ENCODE peak calls at places on chromosomes 13 and 19, in seven cellular contexts. One of them, this sample, is unnamed.

GRCh38 chr19:18271433-18271841 is 2.8 kb downstream of the IQCN start:
- DNase-seq in CD8-positive, alpha-beta T cell: no peak
- DNase-seq in stimulated activated CD4-positive, alpha-beta T cell treated with anti-CD3 and anti-CD28 coated beads, Interleukin-4, amount 100 ng/mL, for 1 hour: no peak
- DNase-seq in heart right ventricle: no peak
- DNase-seq in astrocyte: no peak
- DNase-seq in nucleus accumbens: no peak
- DNase-seq in fibroblast of pulmonary artery: no peak
- DNase-seq in this sample: no peak

GRCh38 chr19:48147597-48148175 is 22.5 kb downstream of the LIG1 start:
- DNase-seq in CD8-positive, alpha-beta T cell: no peak
- DNase-seq in stimulated activated CD4-positive, alpha-beta T cell treated with anti-CD3 and anti-CD28 coated beads, Interleukin-4, amount 100 ng/mL, for 1 hour: no peak
- DNase-seq in heart right ventricle: no peak
- DNase-seq in astrocyte: no peak
- DNase-seq in nucleus accumbens: peak
- DNase-seq in fibroblast of pulmonary artery: no peak
- DNase-seq in this sample: no peak

GRCh38 chr13:92657565-92657964 is 569.0 kb upstream of the GPC6 start:
- DNase-seq in CD8-positive, alpha-beta T cell: no peak
- DNase-seq in stimulated activated CD4-positive, alpha-beta T cell treated with anti-CD3 and anti-CD28 coated beads, Interleukin-4, amount 100 ng/mL, for 1 hour: no peak
- DNase-seq in heart right ventricle: no peak
- DNase-seq in astrocyte: peak
- DNase-seq in nucleus accumbens: no peak
- DNase-seq in fibroblast of pulmonary artery: peak
- DNase-seq in this sample: no peak

GRCh38 chr19:17654993-17655392 is 33.2 kb downstream of the UNC13A start:
- DNase-seq in CD8-positive, alpha-beta T cell: no peak
- DNase-seq in stimulated activated CD4-positive, alpha-beta T cell treated with anti-CD3 and anti-CD28 coated beads, Interleukin-4, amount 100 ng/mL, for 1 hour: no peak
- DNase-seq in heart right ventricle: no peak
- DNase-seq in astrocyte: no peak
- DNase-seq in nucleus accumbens: no peak
- DNase-seq in fibroblast of pulmonary artery: no peak
- DNase-seq in this sample: no peak

GRCh38 chr13:34721631-34722144 is 220.4 kb upstream of the NBEA start:
- DNase-seq in CD8-positive, alpha-beta T cell: no peak
- DNase-seq in stimulated activated CD4-positive, alpha-beta T cell treated with anti-CD3 and anti-CD28 coated beads, Interleukin-4, amount 100 ng/mL, for 1 hour: no peak
- DNase-seq in heart right ventricle: no peak
- DNase-seq in astrocyte: no peak
- DNase-seq in nucleus accumbens: no peak
- DNase-seq in fibroblast of pulmonary artery: no peak
- DNase-seq in this sample: no peak

GRCh38 chr13:30711375-30711774 is 24.0 kb upstream of the ALOX5AP start:
- DNase-seq in CD8-positive, alpha-beta T cell: no peak
- DNase-seq in stimulated activated CD4-positive, alpha-beta T cell treated with anti-CD3 and anti-CD28 coated beads, Interleukin-4, amount 100 ng/mL, for 1 hour: no peak
- DNase-seq in heart right ventricle: no peak
- DNase-seq in astrocyte: peak
- DNase-seq in nucleus accumbens: no peak
- DNase-seq in fibroblast of pulmonary artery: peak
- DNase-seq in this sample: no peak

GRCh38 chr13:43848250-43848649 is 31.3 kb downstream of the CCDC122 start:
- DNase-seq in CD8-positive, alpha-beta T cell: no peak
- DNase-seq in stimulated activated CD4-positive, alpha-beta T cell treated with anti-CD3 and anti-CD28 coated beads, Interleukin-4, amount 100 ng/mL, for 1 hour: no peak
- DNase-seq in heart right ventricle: no peak
- DNase-seq in astrocyte: peak
- DNase-seq in nucleus accumbens: no peak
- DNase-seq in fibroblast of pulmonary artery: peak
- DNase-seq in this sample: no peak

GRCh38 chr13:20460744-20461143 is 64.9 kb downstream of the CRYL1 start:
- DNase-seq in CD8-positive, alpha-beta T cell: no peak
- DNase-seq in stimulated activated CD4-positive, alpha-beta T cell treated with anti-CD3 and anti-CD28 coated beads, Interleukin-4, amount 100 ng/mL, for 1 hour: no peak
- DNase-seq in heart right ventricle: no peak
- DNase-seq in astrocyte: no peak
- DNase-seq in nucleus accumbens: no peak
- DNase-seq in fibroblast of pulmonary artery: no peak
- DNase-seq in this sample: no peak

GRCh38 chr19:44796701-44797115 is 12.2 kb upstream of the BCAM start:
- DNase-seq in CD8-positive, alpha-beta T cell: no peak
- DNase-seq in stimulated activated CD4-positive, alpha-beta T cell treated with anti-CD3 and anti-CD28 coated beads, Interleukin-4, amount 100 ng/mL, for 1 hour: no peak
- DNase-seq in heart right ventricle: peak
- DNase-seq in astrocyte: peak
- DNase-seq in nucleus accumbens: no peak
- DNase-seq in fibroblast of pulmonary artery: peak
- DNase-seq in this sample: no peak

GRCh38 chr13:71754407-71754974 is 112.5 kb downstream of the DACH1 start:
- DNase-seq in CD8-positive, alpha-beta T cell: no peak
- DNase-seq in stimulated activated CD4-positive, alpha-beta T cell treated with anti-CD3 and anti-CD28 coated beads, Interleukin-4, amount 100 ng/mL, for 1 hour: no peak
- DNase-seq in heart right ventricle: no peak
- DNase-seq in astrocyte: no peak
- DNase-seq in nucleus accumbens: no peak
- DNase-seq in fibroblast of pulmonary artery: no peak
- DNase-seq in this sample: no peak

GRCh38 chr19:39680593-39680992 is 23.7 kb upstream of the LGALS14 start:
- DNase-seq in CD8-positive, alpha-beta T cell: no peak
- DNase-seq in stimulated activated CD4-positive, alpha-beta T cell treated with anti-CD3 and anti-CD28 coated beads, Interleukin-4, amount 100 ng/mL, for 1 hour: no peak
- DNase-seq in heart right ventricle: no peak
- DNase-seq in astrocyte: no peak
- DNase-seq in nucleus accumbens: no peak
- DNase-seq in fibroblast of pulmonary artery: no peak
- DNase-seq in this sample: no peak

GRCh38 chr13:21661510-21661909 is 9.4 kb upstream of the FGF9 start:
- DNase-seq in CD8-positive, alpha-beta T cell: no peak
- DNase-seq in stimulated activated CD4-positive, alpha-beta T cell treated with anti-CD3 and anti-CD28 coated beads, Interleukin-4, amount 100 ng/mL, for 1 hour: no peak
- DNase-seq in heart right ventricle: no peak
- DNase-seq in astrocyte: no peak
- DNase-seq in nucleus accumbens: no peak
- DNase-seq in fibroblast of pulmonary artery: no peak
- DNase-seq in this sample: no peak

GRCh38 chr19:29639086-29639485 is 26.2 kb upstream of the PLEKHF1 start:
- DNase-seq in CD8-positive, alpha-beta T cell: no peak
- DNase-seq in stimulated activated CD4-positive, alpha-beta T cell treated with anti-CD3 and anti-CD28 coated beads, Interleukin-4, amount 100 ng/mL, for 1 hour: no peak
- DNase-seq in heart right ventricle: no peak
- DNase-seq in astrocyte: no peak
- DNase-seq in nucleus accumbens: no peak
- DNase-seq in fibroblast of pulmonary artery: no peak
- DNase-seq in this sample: no peak

GRCh38 chr19:55447421-55448174 is 4.5 kb upstream of the SHISA7 start:
- DNase-seq in CD8-positive, alpha-beta T cell: no peak
- DNase-seq in stimulated activated CD4-positive, alpha-beta T cell treated with anti-CD3 and anti-CD28 coated beads, Interleukin-4, amount 100 ng/mL, for 1 hour: no peak
- DNase-seq in heart right ventricle: no peak
- DNase-seq in astrocyte: no peak
- DNase-seq in nucleus accumbens: peak
- DNase-seq in fibroblast of pulmonary artery: peak
- DNase-seq in this sample: no peak

GRCh38 chr19:18023596-18024212 is 15.7 kb downstream of the ARRDC2 start:
- DNase-seq in CD8-positive, alpha-beta T cell: peak
- DNase-seq in stimulated activated CD4-positive, alpha-beta T cell treated with anti-CD3 and anti-CD28 coated beads, Interleukin-4, amount 100 ng/mL, for 1 hour: peak
- DNase-seq in heart right ventricle: peak
- DNase-seq in astrocyte: no peak
- DNase-seq in nucleus accumbens: peak
- DNase-seq in fibroblast of pulmonary artery: peak
- DNase-seq in this sample: no peak

GRCh38 chr19:29624489-29625210 is 18.6 kb downstream of the POP4 start:
- DNase-seq in CD8-positive, alpha-beta T cell: no peak
- DNase-seq in stimulated activated CD4-positive, alpha-beta T cell treated with anti-CD3 and anti-CD28 coated beads, Interleukin-4, amount 100 ng/mL, for 1 hour: no peak
- DNase-seq in heart right ventricle: no peak
- DNase-seq in astrocyte: no peak
- DNase-seq in nucleus accumbens: no peak
- DNase-seq in fibroblast of pulmonary artery: no peak
- DNase-seq in this sample: no peak

GRCh38 chr13:101267656-101268055 is 148.7 kb downstream of the NALCN start:
- DNase-seq in CD8-positive, alpha-beta T cell: no peak
- DNase-seq in stimulated activated CD4-positive, alpha-beta T cell treated with anti-CD3 and anti-CD28 coated beads, Interleukin-4, amount 100 ng/mL, for 1 hour: no peak
- DNase-seq in heart right ventricle: no peak
- DNase-seq in astrocyte: peak
- DNase-seq in nucleus accumbens: no peak
- DNase-seq in fibroblast of pulmonary artery: no peak
- DNase-seq in this sample: no peak

GRCh38 chr19:47074621-47075020 is 26.2 kb upstream of the TMEM160 start:
- DNase-seq in CD8-positive, alpha-beta T cell: no peak
- DNase-seq in stimulated activated CD4-positive, alpha-beta T cell treated with anti-CD3 and anti-CD28 coated beads, Interleukin-4, amount 100 ng/mL, for 1 hour: no peak
- DNase-seq in heart right ventricle: no peak
- DNase-seq in astrocyte: no peak
- DNase-seq in nucleus accumbens: no peak
- DNase-seq in fibroblast of pulmonary artery: no peak
- DNase-seq in this sample: no peak